ENCODE peak calls at places on chromosomes 5 and 9, in six cellular contexts. H is K562, L is lower leg skin, V is GM12865, K is right atrium auricular region, B is psoas muscle. W is an unnamed sample.

GRCh38 chr5:78562001-78562400 is 86.6 kb downstream of the LHFPL2 start:
- DNase-seq in H (no peak), K (no peak), B (no peak), V (no peak), L (no peak), W (no peak)

GRCh38 chr9:6305954-6306563 is 22.1 kb upstream of the TPD52L3 start:
- DNase-seq in L (no peak), H (peak), B (no peak), V (peak), K (no peak), W (no peak)

GRCh38 chr5:101292199-101292598 is 389.1 kb upstream of the ST8SIA4 start:
- DNase-seq in B (no peak), V (no peak), L (no peak), H (no peak), K (no peak), W (no peak)

GRCh38 chr5:173765030-173765644 is 123.0 kb upstream of the CPEB4 start:
- DNase-seq in H (no peak), L (no peak), V (no peak), K (no peak), B (no peak), W (no peak)

GRCh38 chr5:2901096-2901495 is 149.6 kb upstream of the IRX2 start:
- DNase-seq in B (no peak), L (peak), K (peak), V (no peak), H (no peak), W (no peak)

GRCh38 chr5:142472306-142472951 is 147.6 kb upstream of the SPRY4 start:
- DNase-seq in V (no peak), L (peak), H (peak), B (no peak), K (no peak), W (peak)

GRCh38 chr9:108580021-108580439 is 275.8 kb downstream of the ACTL7B start:
- DNase-seq in H (no peak), K (no peak), B (no peak), L (no peak), V (no peak), W (peak)

GRCh38 chr9:136624184-136624951 is 38.3 kb upstream of the EGFL7 start:
- DNase-seq in K (no peak), L (no peak), B (peak), V (no peak), H (no peak), W (no peak)

GRCh38 chr5:126198509-126198908 is 224.7 kb upstream of the GRAMD2B start:
- DNase-seq in H (no peak), V (no peak), B (no peak), K (no peak), L (no peak), W (no peak)

GRCh38 chr5:36156124-36156601 is 4.3 kb downstream of the SKP2 start:
- DNase-seq in K (no peak), B (peak), H (no peak), V (no peak), L (no peak), W (no peak)

GRCh38 chr5:179152941-179153340 is 92.8 kb downstream of the ZNF354C start:
- DNase-seq in V (no peak), L (no peak), K (no peak), H (no peak), B (no peak), W (no peak)

GRCh38 chr9:20981486-20981885 is 50.0 kb downstream of the HACD4 start:
- DNase-seq in L (no peak), B (no peak), V (no peak), H (no peak), K (no peak), W (no peak)

GRCh38 chr9:88998911-88999310 is 7.6 kb downstream of the S1PR3 start:
- DNase-seq in V (no peak), L (no peak), B (peak), H (no peak), K (peak), W (no peak)

GRCh38 chr5:16901038-16901644 is 34.9 kb downstream of the MYO10 start:
- DNase-seq in K (no peak), B (no peak), H (no peak), L (no peak), V (no peak), W (no peak)

DNA sequence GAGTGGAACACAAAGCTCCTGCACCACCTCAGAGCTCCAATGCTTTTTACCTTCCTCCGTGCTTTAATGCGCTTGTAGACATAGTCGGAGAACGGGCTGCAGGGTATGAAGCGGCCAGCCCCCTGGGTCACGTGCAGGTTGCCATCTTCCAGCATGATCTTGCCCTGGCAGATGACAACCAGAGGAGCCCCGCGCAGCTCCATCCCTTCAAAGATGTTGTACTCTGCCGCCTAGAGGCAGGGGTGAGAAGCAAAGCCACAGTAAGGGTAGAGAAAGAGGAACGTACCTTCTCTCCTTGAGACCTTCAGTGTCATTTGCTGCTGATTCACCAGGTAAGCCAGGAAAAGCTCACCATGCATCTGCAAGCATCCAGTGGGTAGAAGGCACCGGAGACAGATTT is 112.3 kb downstream of the DPYSL3 start:
- DNase-seq in H (peak), B (no peak), V (no peak), L (no peak), K (no peak), W (peak)
- TF ChIP-seq CTCF in H (no peak), B (no peak), V (no peak), L (no peak), K (no peak), W (peak)

GRCh38 chr9:98571643-98572042 is 137.1 kb downstream of the GABBR2 start:
- DNase-seq in K (peak), V (no peak), H (no peak), B (no peak), L (peak), W (no peak)

GRCh38 chr9:98572054-98572627 is 136.6 kb downstream of the GABBR2 start:
- DNase-seq in L (peak), H (no peak), K (peak), B (no peak), V (no peak), W (no peak)

GRCh38 chr9:98569491-98569890 is 139.2 kb downstream of the GABBR2 start:
- DNase-seq in K (no peak), V (no peak), B (no peak), L (peak), H (no peak), W (no peak)

GRCh38 chr9:98570055-98570454 is 138.7 kb downstream of the GABBR2 start:
- DNase-seq in B (no peak), K (peak), L (peak), H (no peak), V (no peak), W (no peak)

DNA sequence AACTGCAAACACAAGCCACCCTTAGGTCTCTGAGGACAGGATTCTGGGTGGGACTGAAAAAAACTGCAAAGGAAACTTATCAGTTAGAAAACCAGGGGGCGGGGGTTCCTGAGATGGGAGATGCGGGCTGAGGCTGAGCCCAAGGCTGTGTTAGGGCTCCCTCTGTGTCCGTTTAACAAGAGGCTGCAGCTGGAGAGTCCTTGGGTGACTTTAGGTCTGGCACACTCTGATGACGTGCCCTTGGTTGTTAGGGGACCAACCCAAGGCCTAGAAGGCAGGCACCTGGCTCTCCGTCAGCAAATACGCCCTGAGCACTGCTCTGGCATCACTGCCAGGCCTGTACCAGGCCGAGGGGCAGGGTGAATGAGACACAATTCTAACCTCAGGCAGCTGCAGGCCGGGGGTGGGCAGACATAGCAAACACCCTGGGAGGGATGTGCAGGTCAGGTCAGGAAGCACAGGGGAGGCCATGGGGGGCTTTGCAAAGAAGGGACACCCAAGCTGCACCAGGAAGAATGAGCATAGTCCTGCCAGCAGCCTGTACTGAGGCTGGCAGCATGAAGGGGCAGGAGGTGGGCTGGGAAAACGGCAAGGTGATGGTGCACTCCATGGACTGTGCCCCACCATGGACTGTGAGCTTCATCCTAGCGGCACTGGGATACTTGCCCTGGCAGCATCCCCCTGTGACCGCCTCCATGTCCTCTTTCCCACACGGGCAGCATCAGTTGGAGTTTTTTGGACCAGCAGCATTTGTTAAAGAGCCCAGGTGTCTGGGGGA is 137.9 kb downstream of the GABBR2 start:
- DNase-seq in B (no peak), H (peak), L (peak), K (peak), V (no peak), W (no peak)
- TF ChIP-seq CTCF in B (no peak), H (peak), L (no peak), K (no peak), V (no peak), W (no peak)

DNA sequence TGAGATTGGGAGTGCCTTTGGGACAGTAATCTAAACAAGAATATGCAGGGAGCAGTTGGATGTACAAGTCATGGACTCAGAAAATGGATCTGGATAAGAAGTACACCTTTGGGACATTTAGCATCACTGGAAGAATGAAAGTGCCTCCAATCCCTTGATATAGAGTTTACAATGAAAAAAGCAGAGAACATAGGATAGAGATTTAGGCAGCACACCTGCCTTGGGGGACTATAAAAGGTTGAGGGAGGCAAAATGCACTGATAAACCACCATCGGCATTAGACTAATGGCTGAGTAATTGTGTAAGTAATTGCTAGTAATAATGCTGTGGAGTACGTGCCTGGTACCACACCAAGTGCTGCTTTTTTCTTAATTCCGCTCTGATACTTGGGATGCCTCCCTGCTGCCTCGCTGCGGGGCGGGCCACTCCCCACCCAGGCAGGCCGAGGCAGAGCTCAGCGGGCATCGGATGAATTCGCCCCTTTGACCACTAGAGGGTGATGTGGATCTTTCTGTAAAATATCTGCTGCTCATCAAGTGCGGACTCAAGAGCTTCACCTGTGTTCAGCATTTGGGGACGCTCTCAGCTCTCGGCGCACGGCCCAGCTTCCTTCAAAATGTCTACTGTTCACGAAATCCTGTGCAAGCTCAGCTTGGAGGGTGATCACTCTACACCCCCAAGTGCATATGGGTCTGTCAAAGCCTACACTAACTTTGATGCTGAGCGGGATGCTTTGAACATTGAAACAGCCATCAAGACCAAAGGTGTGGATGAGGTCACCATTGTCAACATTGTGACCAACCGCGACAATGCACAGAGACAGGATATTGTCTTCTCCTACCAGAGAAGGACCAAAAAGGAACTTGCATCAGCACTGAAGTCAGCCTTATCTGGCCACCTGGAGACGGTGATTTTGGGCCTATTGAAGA is 99.9 kb downstream of the ANKRD18B start:
- DNase-seq in H (peak), V (peak), B (peak), L (peak), K (no peak), W (peak)
- TF ChIP-seq CTCF in H (peak), V (peak), B (peak), L (no peak), K (peak), W (peak)

GRCh38 chr5:64606926-64607325 is 83.4 kb upstream of the SHISAL2B start:
- DNase-seq in V (no peak), K (no peak), L (no peak), H (no peak), B (no peak), W (no peak)

GRCh38 chr5:64615895-64616294 is 74.4 kb upstream of the SHISAL2B start:
- DNase-seq in K (no peak), H (no peak), L (no peak), V (no peak), B (no peak), W (no peak)

DNA sequence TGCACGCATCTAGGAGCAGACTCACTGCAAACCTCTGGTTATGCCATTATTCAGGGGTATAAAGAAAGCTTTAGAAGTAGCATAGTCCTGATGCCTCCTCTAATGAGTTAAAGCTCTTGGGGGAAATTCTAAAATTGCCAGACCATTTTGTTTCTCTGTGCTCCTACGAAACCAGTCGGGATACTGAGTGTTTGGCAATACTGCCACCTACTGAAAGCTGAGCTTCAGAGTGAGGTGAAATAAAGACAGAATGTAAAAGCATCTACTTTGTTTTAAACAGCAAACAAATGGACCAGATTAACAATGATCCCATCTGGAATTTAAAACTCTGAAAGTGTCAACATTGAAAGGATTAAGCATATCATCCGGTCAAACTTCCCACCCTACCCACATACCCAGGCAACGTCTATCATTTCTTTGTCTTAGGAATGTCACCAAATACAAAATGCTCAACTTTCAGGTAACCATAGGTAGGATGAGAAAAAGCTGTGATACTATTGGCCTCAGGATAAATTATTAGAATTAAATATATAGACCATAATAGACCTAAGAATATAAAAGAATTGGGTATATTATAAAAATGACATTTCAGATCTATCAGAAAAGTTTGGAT is 77.8 kb upstream of the SHISAL2B start:
- DNase-seq in V (peak), L (no peak), H (peak), K (no peak), B (no peak), W (peak)
- TF ChIP-seq CTCF in V (peak), L (no peak), H (peak), K (peak), B (peak), W (peak)

GRCh38 chr9:96173640-96174039 is 128.3 kb downstream of the HSD17B3 start:
- DNase-seq in K (no peak), H (peak), B (no peak), V (no peak), L (no peak), W (no peak)

GRCh38 chr9:96178153-96178552 is 123.8 kb downstream of the HSD17B3 start:
- DNase-seq in L (no peak), H (no peak), B (no peak), V (no peak), K (no peak), W (no peak)

GRCh38 chr9:96175001-96175400 is 127.0 kb downstream of the HSD17B3 start:
- DNase-seq in B (no peak), L (no peak), H (no peak), V (no peak), K (no peak), W (no peak)

GRCh38 chr9:96177719-96178028 is 124.3 kb downstream of the HSD17B3 start:
- DNase-seq in V (no peak), H (no peak), B (no peak), L (no peak), K (no peak), W (no peak)

GRCh38 chr9:96176901-96177718 is 124.9 kb downstream of the HSD17B3 start:
- DNase-seq in K (no peak), L (no peak), V (no peak), B (no peak), H (no peak), W (no peak)
- TF ChIP-seq CTCF in K (no peak), L (no peak), V (no peak), B (no peak), H (no peak), W (no peak)

GRCh38 chr5:135878156-135878620 is 17.5 kb downstream of the IL9 start:
- DNase-seq in B (peak), L (peak), V (no peak), K (no peak), H (no peak), W (no peak)

GRCh38 chr5:135879591-135879990 is 16.1 kb downstream of the IL9 start:
- DNase-seq in K (no peak), L (no peak), B (no peak), V (no peak), H (no peak), W (no peak)

GRCh38 chr5:135880801-135881200 is 14.8 kb downstream of the IL9 start:
- DNase-seq in V (no peak), L (peak), K (peak), B (no peak), H (no peak), W (no peak)

GRCh38 chr5:135881244-135881643 is 14.4 kb downstream of the IL9 start:
- DNase-seq in V (no peak), K (peak), B (no peak), L (peak), H (no peak), W (no peak)

DNA sequence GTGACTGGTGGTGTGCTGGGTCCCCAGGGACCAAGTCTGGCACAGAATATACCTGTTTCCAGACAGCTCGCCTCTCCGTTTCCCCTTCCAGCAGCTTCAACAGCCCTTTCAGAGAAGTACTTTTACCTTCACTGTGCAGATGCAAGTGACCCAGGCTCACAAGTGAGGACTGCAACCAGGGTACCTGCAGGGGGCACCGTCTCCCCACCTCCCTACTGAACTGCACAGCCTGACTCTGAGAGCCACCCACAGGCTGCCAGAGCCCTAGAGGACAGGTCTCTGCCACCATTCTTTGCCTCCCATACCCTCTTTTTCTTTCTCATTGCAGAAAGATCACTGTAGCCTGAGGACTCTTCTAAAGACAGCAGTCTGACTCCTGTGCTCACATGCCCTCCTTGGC is 15.4 kb downstream of the IL9 start:
- DNase-seq in L (peak), H (peak), V (peak), K (no peak), B (no peak), W (peak)
- TF ChIP-seq CTCF in L (no peak), H (peak), V (peak), K (no peak), B (no peak), W (peak)

GRCh38 chr9:103714992-103715391 is 379.1 kb upstream of the SMC2 start:
- DNase-seq in L (no peak), H (no peak), V (no peak), K (no peak), B (no peak), W (no peak)
- TF ChIP-seq CTCF in L (no peak), H (no peak), V (no peak), K (no peak), B (no peak), W (no peak)

W was measured in Calu3.